ENCODE peak calls at places on chromosome 10, in eight cellular contexts. O, E, V, J, H, B, C and U are unnamed samples.

GRCh38 chr10:29736325-29737208 is 101.8 kb upstream of the SVIL start:
- DNase-seq in O (peak), E (peak), V (peak), J (peak), H (no peak), B (peak), C (no peak), U (peak)

GRCh38 chr10:21811245-21811585 is 192.3 kb downstream of the DNAJC1 start:
- DNase-seq in O (no peak), E (peak), V (no peak), J (no peak), H (no peak), B (peak), C (no peak), U (no peak)

GRCh38 chr10:124124123-124124768 is 30.8 kb upstream of the CHST15 start:
- DNase-seq in O (no peak), E (no peak), V (no peak), J (no peak), H (no peak), B (no peak), C (no peak), U (no peak)

GRCh38 chr10:124180947-124181549 is 87.7 kb upstream of the CHST15 start:
- DNase-seq in O (peak), E (peak), V (no peak), J (no peak), H (no peak), B (peak), C (no peak), U (no peak)

GRCh38 chr10:32481606-32482005 is 35.7 kb downstream of the CCDC7 start:
- DNase-seq in O (no peak), E (no peak), V (no peak), J (no peak), H (no peak), B (no peak), C (no peak), U (no peak)

GRCh38 chr10:11787846-11788245 is 35.3 kb upstream of the PROSER2 start:
- DNase-seq in O (no peak), E (no peak), V (no peak), J (peak), H (no peak), B (no peak), C (no peak), U (no peak)

GRCh38 chr10:132500781-132501415 is 36.7 kb upstream of the INPP5A start:
- DNase-seq in O (no peak), E (no peak), V (no peak), J (no peak), H (no peak), B (no peak), C (no peak), U (no peak)

GRCh38 chr10:83545901-83546391 is 593.4 kb upstream of the GHITM start:
- DNase-seq in O (no peak), E (peak), V (no peak), J (no peak), H (peak), B (no peak), C (no peak), U (no peak)

GRCh38 chr10:105592468-105592867 is 951.4 kb downstream of the SORCS3 start:
- DNase-seq in O (no peak), E (no peak), V (no peak), J (no peak), H (no peak), B (no peak), C (no peak), U (no peak)

GRCh38 chr10:117684673-117685211 is 142.2 kb downstream of the EMX2 start:
- DNase-seq in O (peak), E (no peak), V (no peak), J (no peak), H (no peak), B (no peak), C (no peak), U (no peak)

GRCh38 chr10:4354382-4354812 is 471.6 kb upstream of the AKR1E2 start:
- DNase-seq in O (peak), E (peak), V (no peak), J (no peak), H (no peak), B (peak), C (no peak), U (no peak)

GRCh38 chr10:22605168-22605567 is 109.2 kb downstream of the PIP4K2A start:
- DNase-seq in O (peak), E (peak), V (no peak), J (no peak), H (no peak), B (peak), C (no peak), U (no peak)